ENCODE peak calls at places on chromosomes 4 and X, in ten cellular contexts. B is lung; U is adrenal gland; K is sigmoid colon; D is IMR-90; L is right lobe of liver; I is CD4-positive, alpha-beta T cell; T is cardiac muscle cell; A is body of pancreas; F is Panc1. Y is an unnamed sample. For H3K27me3, the result is how much of the 10 kb centered on the place peaks cover.

GRCh38 chr4:55013431-55013955 is 111.9 kb downstream of the KDR start:
- DNase-seq in B (no peak), U (no peak), K (no peak), D (no peak), L (no peak), I (no peak), T (no peak), A (no peak), F (no peak), Y (no peak)

GRCh38 chrX:38804481-38805293 is 3.4 kb downstream of the MID1IP1 start:
- DNase-seq in B (peak), U (peak), K (peak), D (no peak), L (peak), I (no peak), T (peak), A (peak), F (no peak), Y (peak)

GRCh38 chrX:79153348-79153747 is 8.9 kb downstream of the GPR174 start:
- DNase-seq in B (no peak), U (no peak), K (no peak), D (no peak), L (no peak), I (no peak), T (no peak), A (no peak), F (no peak), Y (no peak)

GRCh38 chr4:6468376-6468775 is 4.0 kb downstream of the PPP2R2C start:
- DNase-seq in B (no peak), U (no peak), K (peak), D (no peak), L (peak), I (no peak), T (no peak), A (no peak), F (no peak), Y (no peak)

GRCh38 chr4:6926681-6927478 is 17.3 kb downstream of the TBC1D14 start:
- DNase-seq in B (peak), U (peak), K (no peak), D (peak), L (peak), I (peak), T (peak), A (peak), F (no peak), Y (peak)

GRCh38 chr4:26131053-26131452 is 189.8 kb upstream of the RBPJ start:
- DNase-seq in B (no peak), U (no peak), K (no peak), D (no peak), L (no peak), I (no peak), T (no peak), A (no peak), F (no peak), Y (no peak)

GRCh38 chr4:152075253-152075928 is 314.6 kb upstream of the GATB start:
- DNase-seq in B (no peak), U (no peak), K (no peak), D (no peak), L (no peak), I (no peak), T (no peak), A (no peak), F (no peak), Y (no peak)

GRCh38 chrX:41086627-41086932 is 1.3 kb downstream of the USP9X start:
- DNase-seq in B (no peak), U (no peak), K (no peak), D (no peak), L (no peak), I (no peak), T (no peak), A (peak), F (no peak), Y (no peak)

GRCh38 chr4:80459918-80460473 is 124.5 kb downstream of the CFAP299 start:
- DNase-seq in B (no peak), U (no peak), K (no peak), D (no peak), L (no peak), I (peak), T (no peak), A (no peak), F (no peak), Y (no peak)

GRCh38 chrX:40652664-40653063 is 5.3 kb upstream of the CXorf38 start:
- DNase-seq in B (no peak), U (no peak), K (no peak), D (no peak), L (no peak), I (no peak), T (no peak), A (no peak), F (no peak), Y (no peak)

GRCh38 chrX:19772306-19772705 is 115.1 kb downstream of the SH3KBP1 start:
- DNase-seq in B (no peak), U (no peak), K (no peak), D (peak), L (no peak), I (no peak), T (peak), A (no peak), F (no peak), Y (no peak)

GRCh38 chrX:9847071-9847470 is 60.8 kb downstream of the SHROOM2 start:
- DNase-seq in B (no peak), U (no peak), K (no peak), D (peak), L (no peak), I (no peak), T (peak), A (no peak), F (no peak), Y (no peak)

DNA sequence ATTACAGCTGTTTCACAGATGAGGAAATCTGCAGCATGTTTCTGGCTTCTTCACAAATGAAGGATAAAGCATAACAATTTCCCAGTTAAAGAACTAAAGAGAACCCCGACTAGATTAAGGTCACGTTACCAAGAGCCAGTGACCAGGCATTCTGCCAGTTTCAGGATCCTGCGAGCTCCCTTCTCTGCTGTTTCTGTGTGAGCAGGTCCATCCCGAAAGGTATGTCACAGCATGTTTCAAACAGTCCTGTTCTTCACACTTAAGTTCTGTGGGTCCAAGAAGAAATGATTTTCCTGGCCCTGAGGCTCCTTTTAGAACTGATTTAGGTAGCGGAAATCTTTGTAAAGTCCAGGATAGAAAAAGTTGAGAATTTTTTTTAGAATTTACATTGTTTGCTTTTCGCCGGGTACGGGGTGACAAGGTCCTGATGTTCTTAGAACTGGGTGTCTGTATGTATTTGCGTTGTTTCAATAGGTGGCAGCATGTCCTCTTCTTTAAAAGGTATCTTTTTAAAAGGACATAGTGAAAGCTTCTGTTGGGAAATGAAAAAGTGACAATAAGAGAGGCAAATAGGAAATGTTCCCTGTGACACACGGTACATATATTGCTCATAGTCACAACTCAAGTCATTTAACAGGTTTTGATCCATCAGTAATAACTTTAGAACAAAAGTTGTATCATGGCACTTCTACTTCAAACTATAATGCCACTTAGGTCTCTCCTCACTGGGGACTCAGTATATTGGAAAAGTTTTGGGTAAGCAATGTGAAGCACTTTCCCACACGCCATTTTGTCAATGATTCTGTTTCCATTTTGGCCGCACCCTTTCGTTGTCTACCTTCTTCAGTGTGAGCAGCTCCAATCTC is 18.4 kb downstream of the IL21 start:
- DNase-seq in B (no peak), U (peak), K (no peak), D (peak), L (no peak), I (no peak), T (peak), A (no peak), F (no peak), Y (no peak)
- TF ChIP-seq CTCF in B (peak), U (peak), K (no peak), D (peak), L (peak), I (peak), T (peak), A (peak), F (peak), Y (no peak)

GRCh38 chrX:27619975-27620374 is 29.8 kb downstream of the DCAF8L2 start:
- DNase-seq in B (no peak), U (no peak), K (no peak), D (peak), L (no peak), I (no peak), T (peak), A (no peak), F (no peak), Y (no peak)
- H3K27me3 ChIP-seq in B (under half), U (under half), K (under half), D (under half), L (under half), I (under half), T (under half), A (under half), F (under half), Y (under half)

DNA sequence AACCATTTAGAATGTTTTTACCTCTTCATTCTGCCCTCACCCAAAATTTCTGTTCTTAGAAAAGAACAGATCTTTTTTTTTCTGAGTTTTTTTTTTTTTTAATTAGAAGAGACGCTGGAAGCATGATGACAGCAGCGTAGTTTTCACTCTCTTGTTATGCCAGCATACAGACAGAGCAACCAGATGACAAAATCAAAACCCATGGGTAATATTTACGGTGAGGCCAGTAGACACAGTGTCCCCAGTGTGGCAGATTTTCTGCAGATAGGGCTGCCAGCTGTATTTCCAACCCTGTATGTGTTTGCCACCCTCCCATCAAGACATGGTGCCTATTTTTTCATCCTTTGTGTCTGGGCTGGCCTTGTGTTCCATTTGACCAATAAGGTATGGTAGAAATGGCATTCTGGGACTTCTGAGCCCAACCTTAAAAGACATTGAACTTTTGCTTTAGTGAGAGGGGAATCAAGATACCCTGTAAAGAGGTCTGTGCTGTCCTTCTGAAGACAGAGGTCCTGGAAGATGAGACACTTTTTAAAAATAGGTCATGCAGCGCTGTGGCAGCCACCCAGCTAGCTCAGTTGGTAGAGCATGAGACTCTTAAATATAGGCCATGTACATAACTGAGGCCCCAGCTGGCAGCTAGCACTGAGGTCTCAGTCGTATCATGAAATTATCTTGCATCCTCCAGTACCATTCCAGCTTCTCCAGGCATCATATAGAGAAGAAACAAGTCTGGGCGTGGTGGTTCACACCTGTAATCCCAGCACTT is 6.7 kb upstream of the ZNF41 start:
- DNase-seq in B (no peak), U (no peak), K (peak), D (no peak), L (no peak), I (no peak), T (no peak), A (no peak), F (no peak), Y (no peak)
- H3K27ac ChIP-seq in B (peak), U (no peak), K (no peak), D (no peak), L (no peak), I (no peak), T (no peak), A (no peak), F (no peak), Y (no peak)

GRCh38 chrX:95907081-95907480 is 777.6 kb upstream of the DIAPH2 start:
- DNase-seq in B (no peak), U (no peak), K (no peak), D (no peak), L (no peak), I (no peak), T (no peak), A (no peak), F (no peak), Y (no peak)

GRCh38 chrX:95903490-95903889 is 781.2 kb upstream of the DIAPH2 start:
- DNase-seq in B (no peak), U (no peak), K (no peak), D (no peak), L (no peak), I (no peak), T (peak), A (no peak), F (no peak), Y (no peak)
- TF ChIP-seq CTCF in B (no peak), U (no peak), K (no peak), D (no peak), L (no peak), I (no peak), T (no peak), A (no peak), F (no peak), Y (no peak)

GRCh38 chrX:87310780-87311179 is 206.8 kb upstream of the KLHL4 start:
- DNase-seq in B (no peak), U (no peak), K (no peak), D (no peak), L (no peak), I (no peak), T (no peak), A (no peak), F (no peak), Y (no peak)
- H3K27me3 ChIP-seq in B (under half), U (under half), K (under half), D (under half), L (under half), I (under half), T (under half), A (under half), F (under half), Y (under half)

DNA sequence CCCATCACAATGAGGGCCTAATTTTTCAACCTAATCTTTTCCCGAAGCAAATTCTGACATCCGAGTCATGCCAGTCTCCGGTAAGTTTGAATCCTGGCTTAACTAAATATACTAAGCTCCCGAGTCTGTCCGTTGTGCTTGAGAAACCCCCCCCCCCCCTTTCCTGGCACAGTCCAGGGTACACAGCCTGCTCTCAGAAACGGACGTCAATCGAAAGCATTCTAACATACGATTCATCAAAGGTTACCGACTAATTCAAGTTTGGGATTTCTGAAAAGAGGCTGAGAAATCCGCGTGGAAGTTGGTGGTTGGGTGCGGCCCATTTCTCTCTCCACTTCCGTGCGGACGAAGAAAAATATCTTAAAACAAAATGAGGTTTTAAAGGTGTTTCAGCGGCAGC is 616 bp downstream of the SDAD1 start:
- DNase-seq in B (no peak), U (no peak), K (no peak), D (peak), L (no peak), I (no peak), T (peak), A (peak), F (no peak), Y (no peak)
- H3K27ac ChIP-seq in B (peak), U (peak), K (peak), D (peak), L (peak), I (peak), T (peak), A (peak), F (peak), Y (no peak)

DNA sequence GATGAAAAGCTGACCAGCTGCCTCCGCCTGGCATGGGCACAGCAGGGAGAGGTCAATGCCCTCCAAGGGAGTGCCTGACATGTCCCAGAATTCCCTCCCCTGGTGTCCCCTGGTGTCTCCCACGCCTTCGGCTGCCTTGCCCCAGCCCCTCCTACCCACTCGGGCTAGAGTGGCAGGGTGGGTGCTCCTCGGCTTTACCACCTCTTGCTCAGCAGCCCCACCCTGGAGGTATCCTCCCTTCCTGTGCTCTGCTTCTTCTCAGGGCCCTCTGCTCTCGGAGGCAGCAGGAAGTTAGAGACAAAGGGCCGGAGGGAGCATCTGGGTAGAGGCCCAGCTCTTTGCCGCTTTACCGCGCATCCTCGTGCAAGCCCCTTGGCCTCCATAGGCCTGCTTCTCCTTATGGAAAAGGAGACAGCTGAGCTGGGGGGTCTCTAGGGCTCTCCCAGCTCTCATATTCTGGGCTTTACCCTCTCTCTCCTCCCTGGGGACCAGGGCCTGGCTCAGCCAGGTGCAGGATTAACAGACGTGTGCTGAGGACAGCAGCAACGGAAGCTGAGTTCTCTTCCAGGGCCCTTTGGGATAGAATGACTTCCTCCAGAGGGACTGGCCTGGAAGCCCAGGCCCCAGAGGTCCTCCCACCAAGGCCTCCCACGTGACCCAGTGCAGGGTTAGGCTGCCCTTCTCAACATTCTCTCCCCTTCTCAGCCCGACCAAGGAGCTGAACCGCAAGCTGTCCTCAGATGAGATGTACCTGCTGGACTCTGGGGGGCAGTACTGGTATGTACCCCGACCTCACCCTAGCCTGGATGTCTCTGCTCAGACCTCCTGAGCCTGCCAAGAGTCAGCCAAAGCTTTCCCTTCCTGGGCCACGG is 17.2 kb downstream of the XPNPEP2 start:
- DNase-seq in B (no peak), U (no peak), K (no peak), D (no peak), L (no peak), I (peak), T (no peak), A (no peak), F (no peak), Y (no peak)
- TF ChIP-seq CTCF in B (no peak), U (no peak), K (no peak), D (no peak), L (no peak), I (no peak), T (no peak), A (no peak), F (peak), Y (no peak)

GRCh38 chr4:1469596-1470392 is 63.6 kb upstream of the NKX1-1 start:
- DNase-seq in B (no peak), U (peak), K (no peak), D (no peak), L (peak), I (no peak), T (no peak), A (no peak), F (no peak), Y (no peak)
- H3K27me3 ChIP-seq in B (under half), U (under half), K (under half), D (under half), L (under half), I (under half), T (under half), A (under half), F (under half), Y (under half)